ENCODE peak calls at places on chromosome 3, in four cellular contexts. One of them, this sample, is unnamed.

GRCh38 chr3:5309181-5309580 is 121.7 kb downstream of the EDEM1 start:
- DNase-seq in HepG2: no peak
- DNase-seq in K562: no peak
- DNase-seq in GM12878: no peak
- DNase-seq in this sample: no peak

GRCh38 chr3:66797916-66798560 is 200.1 kb upstream of the KBTBD8 start:
- DNase-seq in HepG2: no peak
- DNase-seq in K562: no peak
- DNase-seq in GM12878: no peak
- DNase-seq in this sample: no peak

GRCh38 chr3:161415506-161416231 is 44.4 kb upstream of the SPTSSB start:
- DNase-seq in HepG2: no peak
- DNase-seq in K562: no peak
- DNase-seq in GM12878: no peak
- DNase-seq in this sample: no peak

GRCh38 chr3:58144478-58145142 is 66.2 kb downstream of the DNASE1L3 start:
- DNase-seq in HepG2: peak; percentile 82
- DNase-seq in K562: no peak
- DNase-seq in GM12878: no peak
- DNase-seq in this sample: no peak

GRCh38 chr3:8529738-8530525 is 28.3 kb downstream of the LMCD1 start:
- DNase-seq in HepG2: no peak
- DNase-seq in K562: no peak
- DNase-seq in GM12878: no peak
- DNase-seq in this sample: no peak

GRCh38 chr3:178198329-178198728 is 337.9 kb upstream of the KCNMB2 start:
- DNase-seq in HepG2: no peak
- DNase-seq in K562: no peak
- DNase-seq in GM12878: no peak
- DNase-seq in this sample: no peak

GRCh38 chr3:69881756-69882428 is 117.6 kb upstream of the SAMMSON start:
- DNase-seq in HepG2: no peak
- DNase-seq in K562: no peak
- DNase-seq in GM12878: no peak
- DNase-seq in this sample: no peak

GRCh38 chr3:46668591-46668990 is 24.9 kb downstream of the ALS2CL start:
- DNase-seq in HepG2: no peak
- DNase-seq in K562: no peak
- DNase-seq in GM12878: no peak
- DNase-seq in this sample: no peak

GRCh38 chr3:158552124-158552523 is 18.9 kb upstream of the MLF1 start:
- DNase-seq in HepG2: peak; percentile 74
- DNase-seq in K562: no peak
- DNase-seq in GM12878: no peak
- DNase-seq in this sample: no peak

GRCh38 chr3:177482048-177482741 is 284.9 kb upstream of the TBL1XR1 start:
- DNase-seq in HepG2: no peak
- DNase-seq in K562: no peak
- DNase-seq in GM12878: no peak
- DNase-seq in this sample: no peak

GRCh38 chr3:172549144-172549543 is 25.9 kb upstream of the TNFSF10 start:
- DNase-seq in HepG2: no peak
- DNase-seq in K562: no peak
- DNase-seq in GM12878: no peak
- DNase-seq in this sample: no peak

GRCh38 chr3:49217688-49218470 is 46.5 kb downstream of the KLHDC8B start:
- DNase-seq in HepG2: no peak
- DNase-seq in K562: no peak
- DNase-seq in GM12878: no peak
- DNase-seq in this sample: no peak

GRCh38 chr3:52798978-52799476 is 4.4 kb downstream of the ITIH3 start:
- DNase-seq in HepG2: peak; percentile 41
- DNase-seq in K562: peak; percentile 64
- DNase-seq in GM12878: no peak
- DNase-seq in this sample: peak; percentile 80

GRCh38 chr3:103515116-103515515 is 1080.3 kb downstream of the ZPLD1 start:
- DNase-seq in HepG2: no peak
- DNase-seq in K562: no peak
- DNase-seq in GM12878: no peak
- DNase-seq in this sample: no peak

GRCh38 chr3:123449092-123449985 is 449 bp upstream of the ADCY5 start:
- DNase-seq in HepG2: no peak
- DNase-seq in K562: no peak
- DNase-seq in GM12878: no peak
- DNase-seq in this sample: peak; percentile 65

GRCh38 chr3:194273396-194274310 is 77.5 kb downstream of the CPN2 start:
- DNase-seq in HepG2: no peak
- DNase-seq in K562: no peak
- DNase-seq in GM12878: no peak
- DNase-seq in this sample: no peak

GRCh38 chr3:107222927-107223326 is 154.3 kb upstream of the CCDC54 start:
- DNase-seq in HepG2: no peak
- DNase-seq in K562: no peak
- DNase-seq in GM12878: no peak
- DNase-seq in this sample: no peak

GRCh38 chr3:13506680-13507079 is 26.6 kb downstream of the HDAC11 start:
- DNase-seq in HepG2: no peak
- DNase-seq in K562: no peak
- DNase-seq in GM12878: no peak
- DNase-seq in this sample: no peak

GRCh38 chr3:142968319-142968718 is 4.8 kb upstream of the PAQR9 start:
- DNase-seq in HepG2: no peak
- DNase-seq in K562: peak; percentile 24
- DNase-seq in GM12878: no peak
- DNase-seq in this sample: no peak

GRCh38 chr3:167735233-167736107 is at the start of gene SERPINI1:
- DNase-seq in HepG2: peak; percentile 89
- DNase-seq in K562: peak; percentile 64
- DNase-seq in GM12878: peak; percentile 52
- DNase-seq in this sample: peak; percentile 75

GRCh38 chr3:120642368-120642948 is 39.6 kb downstream of the HGD start:
- DNase-seq in HepG2: no peak
- DNase-seq in K562: peak; percentile 70
- DNase-seq in GM12878: no peak
- DNase-seq in this sample: no peak

GRCh38 chr3:16216373-16216935 is 42.0 kb downstream of the GALNT15 start:
- DNase-seq in HepG2: no peak
- DNase-seq in K562: no peak
- DNase-seq in GM12878: no peak
- DNase-seq in this sample: no peak

GRCh38 chr3:177831361-177831760 is 634.1 kb upstream of the TBL1XR1 start:
- DNase-seq in HepG2: no peak
- DNase-seq in K562: no peak
- DNase-seq in GM12878: no peak
- DNase-seq in this sample: no peak

GRCh38 chr3:104537323-104537722 is 829.4 kb upstream of the ALCAM start:
- DNase-seq in HepG2: no peak
- DNase-seq in K562: no peak
- DNase-seq in GM12878: no peak
- DNase-seq in this sample: no peak

GRCh38 chr3:36135863-36136262 is 244.4 kb upstream of the STAC start:
- DNase-seq in HepG2: no peak
- DNase-seq in K562: no peak
- DNase-seq in GM12878: no peak
- DNase-seq in this sample: no peak

GRCh38 chr3:65303431-65303830 is 615.6 kb upstream of the ADAMTS9 start:
- DNase-seq in HepG2: no peak
- DNase-seq in K562: no peak
- DNase-seq in GM12878: no peak
- DNase-seq in this sample: no peak

GRCh38 chr3:42516443-42516842 is 14.0 kb downstream of the VIPR1 start:
- DNase-seq in HepG2: no peak
- DNase-seq in K562: no peak
- DNase-seq in GM12878: no peak
- DNase-seq in this sample: no peak

GRCh38 chr3:194255252-194256039 is 95.7 kb downstream of the CPN2 start:
- DNase-seq in HepG2: peak; percentile 71
- DNase-seq in K562: peak; percentile 94
- DNase-seq in GM12878: peak; percentile 11
- DNase-seq in this sample: no peak

GRCh38 chr3:127666684-127667083 is 6.1 kb upstream of the ABTB1 start:
- DNase-seq in HepG2: no peak
- DNase-seq in K562: no peak
- DNase-seq in GM12878: no peak
- DNase-seq in this sample: no peak

GRCh38 chr3:133935843-133936825 is 40.5 kb upstream of the RAB6B start:
- DNase-seq in HepG2: no peak
- DNase-seq in K562: no peak
- DNase-seq in GM12878: no peak
- DNase-seq in this sample: no peak

GRCh38 chr3:196969001-196969659 is 497 bp upstream of the PIGZ start:
- DNase-seq in HepG2: no peak
- DNase-seq in K562: peak; percentile 61
- DNase-seq in GM12878: no peak
- DNase-seq in this sample: peak; percentile 28

GRCh38 chr3:56469141-56469540 is 874 bp upstream of the ERC2 start:
- DNase-seq in HepG2: no peak
- DNase-seq in K562: no peak
- DNase-seq in GM12878: no peak
- DNase-seq in this sample: no peak
- TF ChIP-seq TARDBP in HepG2: no peak
- TF ChIP-seq TARDBP in K562: no peak
- TF ChIP-seq TARDBP in GM12878: no peak
- TF ChIP-seq TARDBP in this sample: no peak

DNA sequence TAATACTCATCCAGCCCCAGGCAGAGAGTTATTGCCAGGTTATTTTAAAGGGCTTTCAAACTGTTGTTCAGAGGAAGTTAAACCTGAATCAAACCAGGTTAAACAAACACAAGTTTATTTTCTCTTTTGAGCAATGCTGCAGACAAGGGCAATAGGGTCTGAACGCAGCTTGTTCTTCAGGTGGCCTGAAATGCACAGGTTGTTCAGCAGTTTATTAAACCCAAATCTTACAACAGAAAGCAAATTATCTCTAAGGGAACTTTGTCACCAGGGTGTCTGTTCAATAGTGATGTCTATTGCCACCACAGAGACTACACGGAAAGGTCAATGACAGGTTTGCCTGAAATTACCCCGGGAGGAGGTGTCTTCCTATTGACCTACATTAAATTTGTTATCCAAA is 134.0 kb downstream of the IL5RA start:
- DNase-seq in HepG2: no peak
- DNase-seq in K562: no peak
- DNase-seq in GM12878: no peak
- DNase-seq in this sample: no peak
- TF ChIP-seq FOXK2 in HepG2: no peak
- TF ChIP-seq FOXK2 in K562: no peak
- TF ChIP-seq FOXK2 in GM12878: no peak
- TF ChIP-seq FOXK2 in this sample: no peak

GRCh38 chr3:171157980-171158379 is 131.5 kb upstream of the SLC2A2 start:
- DNase-seq in HepG2: no peak
- DNase-seq in K562: no peak
- DNase-seq in GM12878: no peak
- DNase-seq in this sample: no peak
- TF ChIP-seq TARDBP in HepG2: no peak
- TF ChIP-seq TARDBP in K562: no peak
- TF ChIP-seq TARDBP in GM12878: no peak
- TF ChIP-seq TARDBP in this sample: no peak

GRCh38 chr3:24583004-24583403 is 88.4 kb upstream of the THRB start:
- DNase-seq in HepG2: peak; percentile 30
- DNase-seq in K562: peak; percentile 33
- DNase-seq in GM12878: no peak
- DNase-seq in this sample: no peak

GRCh38 chr3:24588568-24588967 is 93.9 kb upstream of the THRB start:
- DNase-seq in HepG2: no peak
- DNase-seq in K562: no peak
- DNase-seq in GM12878: no peak
- DNase-seq in this sample: no peak

GRCh38 chr3:24590344-24590880 is 95.8 kb upstream of the THRB start:
- DNase-seq in HepG2: no peak
- DNase-seq in K562: no peak
- DNase-seq in GM12878: no peak
- DNase-seq in this sample: no peak

GRCh38 chr3:24591661-24592555 is 97.3 kb upstream of the THRB start:
- DNase-seq in HepG2: no peak
- DNase-seq in K562: no peak
- DNase-seq in GM12878: no peak
- DNase-seq in this sample: no peak

DNA sequence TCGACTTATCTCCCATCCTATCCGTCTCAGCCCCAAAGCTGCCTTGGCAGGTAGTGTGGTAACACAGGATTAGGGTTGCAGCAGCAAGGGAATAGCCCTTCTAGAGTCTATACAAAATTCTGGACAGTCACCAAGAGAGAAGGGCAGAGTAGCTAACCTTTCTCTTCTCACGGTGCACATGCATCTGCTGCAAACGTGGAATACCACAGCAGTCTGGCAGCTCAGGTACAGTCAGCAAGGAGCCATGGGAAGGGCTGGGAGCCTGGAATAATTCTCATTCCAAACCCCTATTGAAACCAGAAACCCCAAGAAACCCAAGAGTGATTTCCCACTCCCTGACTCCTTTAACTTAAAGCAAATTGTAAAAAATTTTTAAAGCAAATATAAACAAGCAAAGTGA is 92.3 kb upstream of the THRB start:
- DNase-seq in HepG2: no peak
- DNase-seq in K562: no peak
- DNase-seq in GM12878: no peak
- DNase-seq in this sample: no peak
- TF ChIP-seq FOXK2 in HepG2: no peak
- TF ChIP-seq FOXK2 in K562: no peak
- TF ChIP-seq FOXK2 in GM12878: no peak
- TF ChIP-seq FOXK2 in this sample: no peak

GRCh38 chr3:155919728-155920127 is 49.3 kb downstream of the GMPS start:
- DNase-seq in HepG2: no peak
- DNase-seq in K562: no peak
- DNase-seq in GM12878: no peak
- DNase-seq in this sample: no peak
- TF ChIP-seq TARDBP in HepG2: no peak
- TF ChIP-seq TARDBP in K562: no peak
- TF ChIP-seq TARDBP in GM12878: no peak
- TF ChIP-seq TARDBP in this sample: no peak

GRCh38 chr3:50545781-50546180 is 21.8 kb downstream of the C3orf18 start:
- DNase-seq in HepG2: no peak
- DNase-seq in K562: no peak
- DNase-seq in GM12878: no peak
- DNase-seq in this sample: no peak

GRCh38 chr3:50539887-50540286 is 27.7 kb downstream of the C3orf18 start:
- DNase-seq in HepG2: no peak
- DNase-seq in K562: no peak
- DNase-seq in GM12878: no peak
- DNase-seq in this sample: no peak

GRCh38 chr3:50537421-50538129 is 30.0 kb downstream of the C3orf18 start:
- DNase-seq in HepG2: no peak
- DNase-seq in K562: peak; percentile 33
- DNase-seq in GM12878: no peak
- DNase-seq in this sample: no peak

GRCh38 chr3:50539356-50539838 is 28.1 kb downstream of the C3orf18 start:
- DNase-seq in HepG2: no peak
- DNase-seq in K562: peak; percentile 96
- DNase-seq in GM12878: no peak
- DNase-seq in this sample: no peak

GRCh38 chr3:50542177-50543034 is 25.1 kb downstream of the C3orf18 start:
- DNase-seq in HepG2: peak; percentile 40
- DNase-seq in K562: peak; percentile 79
- DNase-seq in GM12878: no peak
- DNase-seq in this sample: peak; percentile 88
- TF ChIP-seq FOXK2 in HepG2: no peak
- TF ChIP-seq FOXK2 in K562: no peak
- TF ChIP-seq FOXK2 in GM12878: no peak
- TF ChIP-seq FOXK2 in this sample: no peak